ENCODE peak calls at places on chromosomes 12 and 14, in four cellular contexts. One of them, this sample, is unnamed.

GRCh38 chr12:104651812-104652211 is 195.1 kb downstream of the CHST11 start:
- DNase-seq in B cell: no peak
- DNase-seq in CD8-positive, alpha-beta T cell: no peak
- DNase-seq in nephron progenitor cell: no peak
- DNase-seq in this sample: no peak

GRCh38 chr12:106642991-106643390 is 60.2 kb downstream of the RFX4 start:
- DNase-seq in CD8-positive, alpha-beta T cell: no peak
- DNase-seq in nephron progenitor cell: no peak
- DNase-seq in B cell: no peak
- DNase-seq in this sample: no peak

GRCh38 chr14:92903359-92903758 is 19.6 kb upstream of the CHGA start:
- DNase-seq in nephron progenitor cell: no peak
- DNase-seq in CD8-positive, alpha-beta T cell: peak
- DNase-seq in B cell: no peak
- DNase-seq in this sample: no peak

GRCh38 chr14:57987596-57988300 is 121.9 kb upstream of the SLC35F4 start:
- DNase-seq in CD8-positive, alpha-beta T cell: no peak
- DNase-seq in B cell: no peak
- DNase-seq in nephron progenitor cell: no peak
- DNase-seq in this sample: no peak

GRCh38 chr12:6535960-6536847 is 1.9 kb downstream of the GAPDH start:
- DNase-seq in nephron progenitor cell: no peak
- DNase-seq in CD8-positive, alpha-beta T cell: no peak
- DNase-seq in B cell: no peak
- DNase-seq in this sample: no peak

GRCh38 chr14:68012861-68013260 is 193.3 kb downstream of the RAD51B start:
- DNase-seq in nephron progenitor cell: no peak
- DNase-seq in B cell: no peak
- DNase-seq in CD8-positive, alpha-beta T cell: no peak
- DNase-seq in this sample: no peak

GRCh38 chr14:54453252-54453651 is 12.1 kb upstream of the CNIH1 start:
- DNase-seq in B cell: no peak
- DNase-seq in CD8-positive, alpha-beta T cell: no peak
- DNase-seq in nephron progenitor cell: no peak
- DNase-seq in this sample: no peak

GRCh38 chr14:29242755-29243340 is 476.3 kb downstream of the FOXG1 start:
- DNase-seq in nephron progenitor cell: no peak
- DNase-seq in CD8-positive, alpha-beta T cell: no peak
- DNase-seq in B cell: no peak
- DNase-seq in this sample: no peak

GRCh38 chr12:113663396-113663795 is 191.7 kb upstream of the LHX5 start:
- DNase-seq in B cell: no peak
- DNase-seq in CD8-positive, alpha-beta T cell: no peak
- DNase-seq in nephron progenitor cell: no peak
- DNase-seq in this sample: no peak

GRCh38 chr12:84842406-84843013 is 70.1 kb downstream of the SLC6A15 start:
- DNase-seq in nephron progenitor cell: peak
- DNase-seq in B cell: no peak
- DNase-seq in CD8-positive, alpha-beta T cell: no peak
- DNase-seq in this sample: peak

GRCh38 chr12:50753232-50753769 is 10.6 kb upstream of the ATF1 start:
- DNase-seq in CD8-positive, alpha-beta T cell: no peak
- DNase-seq in B cell: no peak
- DNase-seq in nephron progenitor cell: no peak
- DNase-seq in this sample: no peak

GRCh38 chr14:23151342-23151741 is 32.1 kb downstream of the SLC7A8 start:
- DNase-seq in nephron progenitor cell: no peak
- DNase-seq in CD8-positive, alpha-beta T cell: no peak
- DNase-seq in B cell: no peak
- DNase-seq in this sample: no peak

GRCh38 chr14:55129428-55130193 is 559 bp downstream of the LGALS3 start:
- DNase-seq in nephron progenitor cell: peak
- DNase-seq in CD8-positive, alpha-beta T cell: peak
- DNase-seq in B cell: peak
- DNase-seq in this sample: peak

GRCh38 chr12:70722584-70723343 is 85.5 kb upstream of the PTPRB start:
- DNase-seq in nephron progenitor cell: no peak
- DNase-seq in CD8-positive, alpha-beta T cell: no peak
- DNase-seq in B cell: no peak
- DNase-seq in this sample: no peak

GRCh38 chr12:78208106-78208505 is 377.4 kb downstream of the NAV3 start:
- DNase-seq in CD8-positive, alpha-beta T cell: no peak
- DNase-seq in B cell: no peak
- DNase-seq in nephron progenitor cell: peak
- DNase-seq in this sample: no peak

GRCh38 chr14:51730094-51730493 is 78.4 kb downstream of the FRMD6 start:
- DNase-seq in nephron progenitor cell: no peak
- DNase-seq in CD8-positive, alpha-beta T cell: no peak
- DNase-seq in B cell: no peak
- DNase-seq in this sample: no peak

GRCh38 chr12:93616584-93617101 is 44.2 kb downstream of the SOCS2 start:
- DNase-seq in nephron progenitor cell: no peak
- DNase-seq in B cell: no peak
- DNase-seq in CD8-positive, alpha-beta T cell: no peak
- DNase-seq in this sample: no peak

GRCh38 chr14:24042733-24043132 is 9.1 kb upstream of the CARMIL3 start:
- DNase-seq in nephron progenitor cell: no peak
- DNase-seq in CD8-positive, alpha-beta T cell: no peak
- DNase-seq in B cell: no peak
- DNase-seq in this sample: no peak

GRCh38 chr12:111256629-111257434 is 112.1 kb downstream of the PHETA1 start:
- DNase-seq in CD8-positive, alpha-beta T cell: no peak
- DNase-seq in nephron progenitor cell: no peak
- DNase-seq in B cell: no peak
- DNase-seq in this sample: no peak

GRCh38 chr14:89284368-89285058 is 132.5 kb downstream of the FOXN3 start:
- DNase-seq in CD8-positive, alpha-beta T cell: no peak
- DNase-seq in B cell: no peak
- DNase-seq in nephron progenitor cell: no peak
- DNase-seq in this sample: no peak

GRCh38 chr12:54232790-54233189 is 44.0 kb upstream of the SMUG1 start:
- DNase-seq in CD8-positive, alpha-beta T cell: no peak
- DNase-seq in B cell: no peak
- DNase-seq in nephron progenitor cell: no peak
- DNase-seq in this sample: no peak

GRCh38 chr14:95272057-95272456 is 47.7 kb downstream of the CLMN start:
- DNase-seq in nephron progenitor cell: no peak
- DNase-seq in B cell: no peak
- DNase-seq in CD8-positive, alpha-beta T cell: no peak
- DNase-seq in this sample: no peak

GRCh38 chr14:53766106-53766505 is 190.5 kb downstream of the BMP4 start:
- DNase-seq in CD8-positive, alpha-beta T cell: no peak
- DNase-seq in nephron progenitor cell: no peak
- DNase-seq in B cell: no peak
- DNase-seq in this sample: no peak

GRCh38 chr12:49609059-49609874 is 3.8 kb upstream of the FAM186B start:
- DNase-seq in nephron progenitor cell: no peak
- DNase-seq in B cell: no peak
- DNase-seq in CD8-positive, alpha-beta T cell: no peak
- DNase-seq in this sample: no peak

GRCh38 chr12:47742253-47742825 is 16.3 kb downstream of the RAPGEF3 start:
- DNase-seq in nephron progenitor cell: peak
- DNase-seq in B cell: peak
- DNase-seq in CD8-positive, alpha-beta T cell: peak
- DNase-seq in this sample: peak

GRCh38 chr12:121205491-121205890 is 4.4 kb upstream of the P2RX4 start:
- DNase-seq in CD8-positive, alpha-beta T cell: no peak
- DNase-seq in B cell: no peak
- DNase-seq in nephron progenitor cell: no peak
- DNase-seq in this sample: no peak

GRCh38 chr12:112851024-112851777 is 55.6 kb upstream of the OAS1 start:
- DNase-seq in B cell: no peak
- DNase-seq in nephron progenitor cell: no peak
- DNase-seq in CD8-positive, alpha-beta T cell: no peak
- DNase-seq in this sample: no peak

GRCh38 chr12:124592050-124592449 is 24.6 kb upstream of the NCOR2 start:
- DNase-seq in CD8-positive, alpha-beta T cell: no peak
- DNase-seq in nephron progenitor cell: no peak
- DNase-seq in B cell: no peak
- DNase-seq in this sample: no peak

GRCh38 chr14:56902413-56902812 is 92.1 kb upstream of the OTX2 start:
- DNase-seq in CD8-positive, alpha-beta T cell: no peak
- DNase-seq in nephron progenitor cell: no peak
- DNase-seq in B cell: no peak
- DNase-seq in this sample: no peak

GRCh38 chr14:54366726-54367707 is 29.8 kb upstream of the CDKN3 start:
- DNase-seq in B cell: peak
- DNase-seq in nephron progenitor cell: no peak
- DNase-seq in CD8-positive, alpha-beta T cell: peak
- DNase-seq in this sample: peak

GRCh38 chr12:21527451-21528180 is 1.5 kb downstream of the SPX start:
- DNase-seq in nephron progenitor cell: peak
- DNase-seq in B cell: peak
- DNase-seq in CD8-positive, alpha-beta T cell: peak
- DNase-seq in this sample: peak

GRCh38 chr12:82461851-82462250 is 103.5 kb downstream of the METTL25 start:
- DNase-seq in B cell: no peak
- DNase-seq in nephron progenitor cell: no peak
- DNase-seq in CD8-positive, alpha-beta T cell: no peak
- DNase-seq in this sample: no peak

GRCh38 chr12:127268121-127268520 is 998.8 kb upstream of the TMEM132C start:
- DNase-seq in B cell: no peak
- DNase-seq in CD8-positive, alpha-beta T cell: no peak
- DNase-seq in nephron progenitor cell: no peak
- DNase-seq in this sample: no peak

GRCh38 chr14:50497351-50497750 is 35.0 kb downstream of the MAP4K5 start:
- DNase-seq in CD8-positive, alpha-beta T cell: no peak
- DNase-seq in nephron progenitor cell: no peak
- DNase-seq in B cell: no peak
- DNase-seq in this sample: no peak

DNA sequence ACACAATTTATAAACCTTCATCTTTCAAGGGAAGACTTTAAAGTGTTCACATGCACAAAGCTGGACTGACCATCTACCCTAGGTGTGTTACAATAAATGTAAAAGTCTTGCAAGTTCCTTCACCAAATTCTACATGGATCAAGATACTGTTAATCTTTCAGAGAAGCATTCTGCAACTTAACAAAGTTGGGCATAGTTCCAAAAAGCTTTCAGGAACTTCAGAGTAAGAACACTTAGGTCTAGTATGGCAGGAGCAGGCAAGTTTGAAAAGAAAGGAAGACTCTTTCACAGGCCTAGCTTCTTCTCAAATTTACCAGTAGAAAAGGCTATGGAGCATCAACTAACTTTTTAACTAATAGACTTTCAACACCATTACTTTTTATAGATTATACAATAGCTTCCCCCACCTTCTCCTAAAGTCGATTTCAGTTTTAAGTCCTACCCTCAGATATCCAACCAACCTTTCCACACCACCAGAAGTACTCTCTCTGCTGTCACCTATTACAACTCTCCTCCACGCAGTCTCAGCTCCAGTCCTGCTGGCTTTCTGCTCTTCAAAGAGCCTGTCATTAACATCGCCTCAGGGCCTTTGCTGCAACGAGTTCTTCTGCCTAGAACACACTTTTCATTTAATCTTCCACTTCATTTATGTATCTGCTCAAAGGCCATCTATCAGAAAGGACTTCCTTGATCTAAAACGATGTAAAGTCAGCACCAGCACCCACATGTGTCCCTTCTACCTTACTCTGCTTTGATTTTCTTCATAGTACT is 333.9 kb downstream of the CEP128 start:
- DNase-seq in CD8-positive, alpha-beta T cell: no peak
- DNase-seq in B cell: no peak
- DNase-seq in nephron progenitor cell: no peak
- DNase-seq in this sample: no peak
- TF ChIP-seq CTCF in CD8-positive, alpha-beta T cell: no peak
- TF ChIP-seq CTCF in B cell: no peak
- TF ChIP-seq CTCF in nephron progenitor cell: no peak
- TF ChIP-seq CTCF in this sample: no peak

GRCh38 chr14:98853063-98853729 is 418.8 kb downstream of the BCL11B start:
- DNase-seq in CD8-positive, alpha-beta T cell: no peak
- DNase-seq in B cell: no peak
- DNase-seq in nephron progenitor cell: no peak
- DNase-seq in this sample: no peak
- TF ChIP-seq CTCF in CD8-positive, alpha-beta T cell: no peak
- TF ChIP-seq CTCF in B cell: no peak
- TF ChIP-seq CTCF in nephron progenitor cell: no peak
- TF ChIP-seq CTCF in this sample: no peak

GRCh38 chr12:19643635-19644034 is 204.3 kb downstream of the AEBP2 start:
- DNase-seq in B cell: no peak
- DNase-seq in CD8-positive, alpha-beta T cell: no peak
- DNase-seq in nephron progenitor cell: no peak
- DNase-seq in this sample: no peak
- TF ChIP-seq CTCF in B cell: no peak
- TF ChIP-seq CTCF in CD8-positive, alpha-beta T cell: no peak
- TF ChIP-seq CTCF in nephron progenitor cell: peak
- TF ChIP-seq CTCF in this sample: no peak

GRCh38 chr14:99326041-99326710 is 54.2 kb upstream of the BCL11B start:
- DNase-seq in B cell: no peak
- DNase-seq in nephron progenitor cell: no peak
- DNase-seq in CD8-positive, alpha-beta T cell: no peak
- DNase-seq in this sample: no peak

GRCh38 chr14:99327458-99328250 is 55.7 kb upstream of the BCL11B start:
- DNase-seq in nephron progenitor cell: peak
- DNase-seq in B cell: no peak
- DNase-seq in CD8-positive, alpha-beta T cell: no peak
- DNase-seq in this sample: no peak

GRCh38 chr14:99325016-99325415 is 53.0 kb upstream of the BCL11B start:
- DNase-seq in B cell: no peak
- DNase-seq in CD8-positive, alpha-beta T cell: no peak
- DNase-seq in nephron progenitor cell: no peak
- DNase-seq in this sample: no peak

GRCh38 chr14:99325591-99325990 is 53.6 kb upstream of the BCL11B start:
- DNase-seq in B cell: no peak
- DNase-seq in CD8-positive, alpha-beta T cell: no peak
- DNase-seq in nephron progenitor cell: no peak
- DNase-seq in this sample: peak

DNA sequence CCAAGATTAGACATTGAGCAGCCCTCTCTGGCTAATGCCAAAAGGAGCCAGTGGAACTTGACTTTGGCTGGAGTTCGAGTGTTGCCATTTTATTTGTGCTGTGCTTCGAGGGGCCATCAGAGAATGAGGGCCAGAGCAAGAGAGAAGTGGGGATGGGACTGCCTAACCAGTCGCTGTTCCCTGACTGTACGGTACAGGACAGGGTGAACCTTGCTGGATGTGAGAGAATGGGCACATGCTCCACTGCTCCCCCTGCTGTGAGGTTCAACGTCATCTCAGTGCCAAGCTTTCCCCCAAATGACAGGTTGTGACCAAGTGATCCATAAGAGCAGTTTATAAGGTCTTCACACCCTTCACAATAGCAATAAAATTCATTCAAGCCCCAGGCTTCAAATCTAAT is 55.1 kb upstream of the BCL11B start:
- DNase-seq in nephron progenitor cell: no peak
- DNase-seq in CD8-positive, alpha-beta T cell: no peak
- DNase-seq in B cell: no peak
- DNase-seq in this sample: peak
- TF ChIP-seq CTCF in nephron progenitor cell: no peak
- TF ChIP-seq CTCF in CD8-positive, alpha-beta T cell: no peak
- TF ChIP-seq CTCF in B cell: no peak
- TF ChIP-seq CTCF in this sample: no peak